ENCODE peak calls at places on chromosome 14, in five cellular contexts. One of them, this sample, is unnamed.

GRCh38 chr14:56160058-56160457 is 41.8 kb downstream of the PELI2 start:
- DNase-seq in GDM1: no peak
- DNase-seq in NCI-H524: peak
- DNase-seq in cardiac fibroblast: no peak
- DNase-seq in EH: peak
- DNase-seq in this sample: no peak

GRCh38 chr14:86796221-86797074 is 1196.5 kb downstream of the GALC start:
- DNase-seq in GDM1: no peak
- DNase-seq in NCI-H524: no peak
- DNase-seq in cardiac fibroblast: peak
- DNase-seq in EH: peak
- DNase-seq in this sample: peak

GRCh38 chr14:92462568-92462967 is 51.0 kb upstream of the RIN3 start:
- DNase-seq in GDM1: no peak
- DNase-seq in NCI-H524: no peak
- DNase-seq in cardiac fibroblast: no peak
- DNase-seq in EH: no peak
- DNase-seq in this sample: no peak

GRCh38 chr14:35474323-35474722 is 59.6 kb upstream of the INSM2 start:
- DNase-seq in GDM1: no peak
- DNase-seq in NCI-H524: no peak
- DNase-seq in cardiac fibroblast: no peak
- DNase-seq in EH: no peak
- DNase-seq in this sample: no peak

GRCh38 chr14:100376751-100377171 is 53.6 kb downstream of the SLC25A47 start:
- DNase-seq in GDM1: no peak
- DNase-seq in NCI-H524: peak
- DNase-seq in cardiac fibroblast: peak
- DNase-seq in EH: peak
- DNase-seq in this sample: no peak

GRCh38 chr14:88189040-88189839 is 133.8 kb downstream of the KCNK10 start:
- DNase-seq in GDM1: peak
- DNase-seq in NCI-H524: peak
- DNase-seq in cardiac fibroblast: peak
- DNase-seq in EH: peak
- DNase-seq in this sample: peak

GRCh38 chr14:61188936-61189808 is 92.0 kb downstream of the TMEM30B start:
- DNase-seq in GDM1: no peak
- DNase-seq in NCI-H524: peak
- DNase-seq in cardiac fibroblast: peak
- DNase-seq in EH: peak
- DNase-seq in this sample: peak

GRCh38 chr14:63027719-63028118 is 17.5 kb downstream of the KCNH5 start:
- DNase-seq in GDM1: no peak
- DNase-seq in NCI-H524: no peak
- DNase-seq in cardiac fibroblast: no peak
- DNase-seq in EH: no peak
- DNase-seq in this sample: no peak

GRCh38 chr14:75361751-75362433 is 65.9 kb upstream of the JDP2 start:
- DNase-seq in GDM1: no peak
- DNase-seq in NCI-H524: no peak
- DNase-seq in cardiac fibroblast: peak
- DNase-seq in EH: peak
- DNase-seq in this sample: no peak

GRCh38 chr14:103136388-103137271 is 13.4 kb downstream of the TNFAIP2 start:
- DNase-seq in GDM1: peak
- DNase-seq in NCI-H524: peak
- DNase-seq in cardiac fibroblast: peak
- DNase-seq in EH: peak
- DNase-seq in this sample: peak

GRCh38 chr14:70714055-70714550 is 72.4 kb downstream of the TTC9 start:
- DNase-seq in GDM1: peak
- DNase-seq in NCI-H524: peak
- DNase-seq in cardiac fibroblast: peak
- DNase-seq in EH: peak
- DNase-seq in this sample: peak

GRCh38 chr14:70808402-70809237 is 693 bp downstream of the MAP3K9 start:
- DNase-seq in GDM1: no peak
- DNase-seq in NCI-H524: peak
- DNase-seq in cardiac fibroblast: no peak
- DNase-seq in EH: no peak
- DNase-seq in this sample: no peak

GRCh38 chr14:67137744-67138371 is 51.4 kb upstream of the GARIN2 start:
- DNase-seq in GDM1: no peak
- DNase-seq in NCI-H524: peak
- DNase-seq in cardiac fibroblast: peak
- DNase-seq in EH: peak
- DNase-seq in this sample: peak

GRCh38 chr14:77087631-77088030 is 10.4 kb upstream of the CIPC start:
- DNase-seq in GDM1: no peak
- DNase-seq in NCI-H524: no peak
- DNase-seq in cardiac fibroblast: no peak
- DNase-seq in EH: no peak
- DNase-seq in this sample: no peak

GRCh38 chr14:98062083-98062482 is 1209.9 kb downstream of the BCL11B start:
- DNase-seq in GDM1: no peak
- DNase-seq in NCI-H524: no peak
- DNase-seq in cardiac fibroblast: no peak
- DNase-seq in EH: no peak
- DNase-seq in this sample: no peak

GRCh38 chr14:104551851-104552737 is 27.5 kb upstream of the C14orf180 start:
- DNase-seq in GDM1: no peak
- DNase-seq in NCI-H524: no peak
- DNase-seq in cardiac fibroblast: no peak
- DNase-seq in EH: no peak
- DNase-seq in this sample: no peak

GRCh38 chr14:53285806-53286205 is 132.7 kb upstream of the DDHD1 start:
- DNase-seq in GDM1: no peak
- DNase-seq in NCI-H524: no peak
- DNase-seq in cardiac fibroblast: no peak
- DNase-seq in EH: peak
- DNase-seq in this sample: peak

GRCh38 chr14:100135073-100135472 is 24.4 kb downstream of the DEGS2 start:
- DNase-seq in GDM1: no peak
- DNase-seq in NCI-H524: no peak
- DNase-seq in cardiac fibroblast: no peak
- DNase-seq in EH: no peak
- DNase-seq in this sample: no peak

GRCh38 chr14:24261256-24261968 is 1.6 kb downstream of the TGM1 start:
- DNase-seq in GDM1: no peak
- DNase-seq in NCI-H524: no peak
- DNase-seq in cardiac fibroblast: no peak
- DNase-seq in EH: no peak
- DNase-seq in this sample: no peak

GRCh38 chr14:94337274-94337673 is 14.1 kb upstream of the SERPINA6 start:
- DNase-seq in GDM1: no peak
- DNase-seq in NCI-H524: no peak
- DNase-seq in cardiac fibroblast: no peak
- DNase-seq in EH: peak
- DNase-seq in this sample: no peak

GRCh38 chr14:29865299-29865698 is 62.3 kb downstream of the PRKD1 start:
- DNase-seq in GDM1: no peak
- DNase-seq in NCI-H524: peak
- DNase-seq in cardiac fibroblast: no peak
- DNase-seq in EH: peak
- DNase-seq in this sample: peak

This sample was measured in amniotic epithelial cell.